ENCODE peak calls at places on chromosomes 16 and 17, in nine cellular contexts. X is HEK293T; N is omental fat pad; U is left cardiac atrium; K is epithelial cell of esophagus; C is stimulated activated CD4-positive, alpha-beta T cell treated with anti-CD3 and anti-CD28 coated beads, Interleukin-4, amount 100 ng/mL, for 48 hours; G is CD8-positive, alpha-beta memory T cell; P is amniotic stem cell; F is astrocyte of the spinal cord. E is an unnamed sample.

GRCh38 chr17:18859256-18859655 is 1.3 kb downstream of the PRPSAP2 start:
- DNase-seq in G (no peak), K (peak; percentile 45), N (no peak), X (no peak), P (no peak), U (no peak), C (no peak), F (no peak), E (no peak)

GRCh38 chr17:524570-524969 is 172.0 kb upstream of the RPH3AL start:
- DNase-seq in F (no peak), P (no peak), U (no peak), G (no peak), C (no peak), K (no peak), N (no peak), X (no peak), E (no peak)

GRCh38 chr16:27906883-27907282 is 156.6 kb downstream of the GSG1L start:
- DNase-seq in U (no peak), N (no peak), C (no peak), P (no peak), K (no peak), F (no peak), X (peak; percentile 26), G (no peak), E (no peak)

GRCh38 chr17:60398227-60398959 is 6.5 kb upstream of the USP32 start:
- DNase-seq in N (no peak), G (no peak), C (no peak), X (no peak), P (no peak), U (no peak), K (no peak), F (no peak), E (no peak)

GRCh38 chr17:27504188-27504995 is 48.1 kb downstream of the KSR1 start:
- DNase-seq in X (no peak), C (no peak), G (no peak), U (no peak), F (no peak), N (no peak), K (no peak), P (no peak), E (no peak)

GRCh38 chr17:16381496-16381820 is 567 bp downstream of the UBB start:
- DNase-seq in C (peak; percentile 22), P (no peak), K (peak; percentile 27), N (no peak), G (no peak), F (peak; percentile 42), U (no peak), X (no peak), E (no peak)

GRCh38 chr16:84501077-84501735 is 3.3 kb downstream of the MEAK7 start:
- DNase-seq in C (no peak), U (no peak), F (peak; percentile 39), G (no peak), N (no peak), K (peak; percentile 94), X (no peak), P (no peak), E (no peak)

GRCh38 chr17:50865868-50866260 is 290 bp downstream of the TOB1 start:
- DNase-seq in X (no peak), U (no peak), K (no peak), N (no peak), P (no peak), C (no peak), F (no peak), G (no peak), E (no peak)

GRCh38 chr17:79951361-79952264 is 84.1 kb downstream of the TBC1D16 start:
- DNase-seq in N (no peak), G (no peak), X (no peak), F (peak; percentile 94), U (peak; percentile 63), K (no peak), P (no peak), C (no peak), E (no peak)

GRCh38 chr16:28003923-28004322 is 59.6 kb downstream of the GSG1L start:
- DNase-seq in X (no peak), P (no peak), K (no peak), G (no peak), U (no peak), C (no peak), F (no peak), N (no peak), E (no peak)

GRCh38 chr17:64054304-64054703 is 33.9 kb upstream of the ICAM2 start:
- DNase-seq in G (no peak), U (no peak), C (no peak), N (no peak), K (no peak), F (no peak), P (no peak), X (no peak), E (no peak)

GRCh38 chr16:82736161-82736697 is 109.5 kb downstream of the CDH13 start:
- DNase-seq in U (no peak), X (no peak), C (no peak), F (no peak), G (no peak), P (no peak), N (no peak), K (no peak), E (no peak)

GRCh38 chr17:63699638-63700527 is at the start of gene LIMD2:
- DNase-seq in C (peak; percentile 63), G (peak; percentile 83), X (peak; percentile 69), K (no peak), N (no peak), F (peak; percentile 32), P (no peak), U (peak; percentile 79), E (peak; percentile 76)

GRCh38 chr16:53924311-53924860 is 220.4 kb downstream of the FTO start:
- DNase-seq in F (no peak), P (no peak), C (no peak), X (no peak), K (no peak), N (no peak), U (no peak), G (no peak), E (no peak)

GRCh38 chr17:75604034-75604695 is 16.6 kb downstream of the MYO15B start:
- DNase-seq in G (no peak), P (no peak), N (no peak), U (no peak), K (peak; percentile 47), F (no peak), C (no peak), X (no peak), E (no peak)

GRCh38 chr16:30096105-30096861 is at the start of gene YPEL3:
- DNase-seq in G (peak; percentile 88), N (peak; percentile 58), F (peak; percentile 93), C (peak; percentile 75), X (peak; percentile 99), U (peak; percentile 95), K (peak; percentile 94), P (peak; percentile 74), E (peak; percentile 89)

GRCh38 chr17:80696456-80696855 is 151.8 kb downstream of the RPTOR start:
- DNase-seq in K (no peak), C (no peak), P (no peak), U (no peak), X (no peak), N (no peak), G (no peak), F (no peak), E (no peak)